ENCODE peak calls at places on chromosomes 4 and X, in five cellular contexts. W is T-helper 2 cell; F is NCI-H2171 treated with DMSO at 0.1 percent for 48 hours; R is myocyte; G is activated CD4-positive, CD25-positive, alpha-beta regulatory T cell. K is an unnamed sample.

GRCh38 chr4:186149872-186150271 is 41.5 kb upstream of the CYP4V2 start:
- DNase-seq in G (no peak), F (peak; percentile 56), W (no peak), R (no peak), K (peak; percentile 4)

GRCh38 chr4:171601091-171601490 is 212.1 kb upstream of the GALNTL6 start:
- DNase-seq in F (no peak), R (no peak), G (no peak), W (no peak), K (no peak)

GRCh38 chr4:76821661-76822060 is 76.3 kb downstream of the SOWAHB start:
- DNase-seq in W (no peak), F (no peak), G (no peak), R (peak; percentile 36), K (no peak)

GRCh38 chr4:77818667-77819408 is at the start of gene CNOT6L:
- DNase-seq in G (peak; percentile 81), R (peak; percentile 70), F (peak; percentile 34), W (peak; percentile 83), K (peak; percentile 73)

GRCh38 chrX:133005038-133005437 is 46.6 kb upstream of the HS6ST2 start:
- DNase-seq in R (peak; percentile 1), G (no peak), F (peak; percentile 7), W (no peak), K (no peak)

GRCh38 chr4:186701273-186701672 is 22.4 kb downstream of the FAT1 start:
- DNase-seq in G (no peak), F (no peak), W (no peak), R (peak; percentile 88), K (no peak)

GRCh38 chrX:11341274-11342256 is 48.4 kb downstream of the AMELX start:
- DNase-seq in F (no peak), G (no peak), R (peak; percentile 62), W (no peak), K (no peak)

GRCh38 chr4:126807132-126807531 is 825.6 kb upstream of the INTU start:
- DNase-seq in G (no peak), F (no peak), R (no peak), W (no peak), K (no peak)

GRCh38 chr4:2714071-2714770 is 41.9 kb downstream of the TNIP2 start:
- DNase-seq in W (no peak), G (no peak), F (no peak), R (no peak), K (no peak)

GRCh38 chr4:185774815-185775684 is 36.9 kb downstream of the SORBS2 start:
- DNase-seq in G (no peak), R (peak; percentile 82), F (no peak), W (no peak), K (no peak)

GRCh38 chr4:182975806-182976205 is 58.6 kb upstream of the DCTD start:
- DNase-seq in G (no peak), R (peak; percentile 60), F (no peak), W (no peak), K (no peak)

GRCh38 chr4:124459922-124460301 is 252.6 kb downstream of the ANKRD50 start:
- DNase-seq in F (no peak), R (peak; percentile 50), G (no peak), W (no peak), K (no peak)

GRCh38 chrX:117808413-117808812 is 308.2 kb downstream of the KLHL13 start:
- DNase-seq in G (no peak), F (no peak), W (no peak), R (no peak), K (no peak)

GRCh38 chr4:15805583-15806517 is 27.7 kb downstream of the CD38 start:
- DNase-seq in W (no peak), G (no peak), R (peak; percentile 66), F (peak; percentile 15), K (no peak)

GRCh38 chr4:159107203-159107921 is 4.5 kb downstream of the RAPGEF2 start:
- DNase-seq in R (no peak), G (no peak), F (no peak), W (no peak), K (no peak)

GRCh38 chr4:158443731-158444130 is 78.0 kb upstream of the RXFP1 start:
- DNase-seq in W (no peak), G (no peak), F (no peak), R (no peak), K (no peak)

GRCh38 chr4:141427726-141428296 is 207.1 kb downstream of the ZNF330 start:
- DNase-seq in W (no peak), R (no peak), F (no peak), G (no peak), K (no peak)

GRCh38 chrX:129992181-129992580 is 9.7 kb downstream of the BCORL1 start:
- DNase-seq in G (no peak), F (no peak), R (no peak), W (no peak), K (no peak)

GRCh38 chrX:119427024-119427794 is 28.1 kb downstream of the SLC25A43 start:
- DNase-seq in W (no peak), G (no peak), F (no peak), R (peak; percentile 7), K (no peak)

GRCh38 chr4:168710353-168710946 is 213.6 kb downstream of the PALLD start:
- DNase-seq in G (no peak), W (no peak), F (no peak), R (peak; percentile 79), K (no peak)

GRCh38 chr4:67332627-67333026 is 212.7 kb downstream of the CENPC start:
- DNase-seq in F (no peak), R (peak; percentile 20), W (no peak), G (no peak), K (no peak)

GRCh38 chrX:54825716-54826428 is 18.3 kb downstream of the MAGED2 start:
- DNase-seq in G (no peak), F (no peak), W (no peak), R (no peak), K (no peak)

GRCh38 chr4:154004859-154005520 is 216.1 kb upstream of the SFRP2 start:
- DNase-seq in W (no peak), F (no peak), R (peak; percentile 66), G (no peak), K (no peak)

GRCh38 chrX:133302775-133303445 is 84.8 kb upstream of the TFDP3 start:
- DNase-seq in F (no peak), R (no peak), G (no peak), W (no peak), K (no peak)

GRCh38 chr4:169557061-169557636 is 55.2 kb downstream of the NEK1 start:
- DNase-seq in F (no peak), W (no peak), R (no peak), G (no peak), K (no peak)

GRCh38 chrX:4831574-4831973 is 1118.1 kb upstream of the PRKX start:
- DNase-seq in W (no peak), G (no peak), F (no peak), R (no peak), K (no peak)

GRCh38 chr4:68451246-68452211 is 4.3 kb downstream of the TMPRSS11E start:
- DNase-seq in G (no peak), F (no peak), R (no peak), W (no peak), K (no peak)

GRCh38 chr4:107616838-107617389 is 103.1 kb downstream of the PAPSS1 start:
- DNase-seq in F (no peak), R (no peak), G (no peak), W (no peak), K (no peak)

GRCh38 chr4:108636246-108636645 is 14.2 kb upstream of the OSTC start:
- DNase-seq in W (no peak), F (no peak), R (no peak), G (no peak), K (no peak)

GRCh38 chr4:123299212-123299651 is 97.4 kb upstream of the SPRY1 start:
- DNase-seq in G (no peak), W (no peak), F (no peak), R (peak; percentile 48), K (no peak)

GRCh38 chr4:142265536-142265935 is 580.6 kb downstream of the INPP4B start:
- DNase-seq in R (peak; percentile 59), W (no peak), F (no peak), G (no peak), K (no peak)

K was measured in effector CD8-positive, alpha-beta T cell.